ENCODE peak calls at places on chromosomes 2 and 18, in four cellular contexts. D, F, E and C are unnamed samples.

GRCh38 chr2:95077521-95077807 is 44.1 kb downstream of the MRPS5 start:
- DNase-seq in D (no peak), F (no peak), E (no peak), C (no peak)

GRCh38 chr2:84319566-84319965 is 139.5 kb downstream of the SUCLG1 start:
- DNase-seq in D (no peak), F (no peak), E (no peak), C (no peak)

GRCh38 chr2:146994246-146994645 is 850.6 kb upstream of the ACVR2A start:
- DNase-seq in D (no peak), F (no peak), E (no peak), C (no peak)

GRCh38 chr2:161570424-161571050 is 53.7 kb upstream of the SLC4A10 start:
- DNase-seq in D (no peak), F (peak), E (no peak), C (no peak)

GRCh38 chr18:6747646-6748045 is 18.1 kb downstream of the ARHGAP28 start:
- DNase-seq in D (no peak), F (peak), E (peak), C (peak)

GRCh38 chr2:60105868-60106267 is 447.6 kb downstream of the BCL11A start:
- DNase-seq in D (no peak), F (no peak), E (no peak), C (no peak)

GRCh38 chr2:134774786-134775641 is 56.2 kb upstream of the TMEM163 start:
- DNase-seq in D (no peak), F (no peak), E (no peak), C (no peak)

GRCh38 chr2:241073166-241074064 is 28.7 kb downstream of the MTERF4 start:
- DNase-seq in D (no peak), F (no peak), E (no peak), C (no peak)

GRCh38 chr18:23990474-23991410 is 23.8 kb upstream of the TTC39C start:
- DNase-seq in D (no peak), F (no peak), E (no peak), C (peak)

GRCh38 chr2:190533968-190534309 is 583 bp downstream of the NEMP2 start:
- DNase-seq in D (no peak), F (peak), E (peak), C (no peak)

DNA sequence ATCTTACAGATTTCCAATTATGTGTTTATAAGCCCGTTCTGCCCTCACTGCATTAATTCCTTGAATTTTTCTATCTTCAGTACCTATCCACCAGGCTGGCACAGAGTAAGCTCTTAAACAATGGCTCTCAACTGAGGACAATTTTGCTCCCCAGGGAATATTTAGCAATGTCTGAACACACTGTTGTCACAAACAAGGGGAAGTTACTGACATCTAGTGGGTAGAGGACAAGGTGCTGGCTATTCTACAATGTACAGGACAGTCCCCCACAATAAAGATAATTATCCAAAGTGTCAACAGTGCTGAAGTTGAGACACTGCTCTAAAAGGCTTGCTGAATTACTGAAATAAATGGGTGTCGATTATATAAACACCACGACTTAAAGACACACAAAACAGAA is 5.0 kb downstream of the NDUFS1 start:
- DNase-seq in D (no peak), F (no peak), E (no peak), C (no peak)
- TF ChIP-seq CTCF in D (no peak), F (peak), E (no peak), C (peak)

GRCh38 chr18:22001912-22002487 is 167.4 kb upstream of the GATA6 start:
- DNase-seq in D (no peak), F (no peak), E (no peak), C (no peak)

GRCh38 chr18:21996261-21996892 is 173.0 kb upstream of the GATA6 start:
- DNase-seq in D (no peak), F (no peak), E (peak), C (no peak)

GRCh38 chr18:21997207-21998143 is 171.9 kb upstream of the GATA6 start:
- DNase-seq in D (no peak), F (peak), E (peak), C (peak)

GRCh38 chr18:21998531-21998930 is 170.9 kb upstream of the GATA6 start:
- DNase-seq in D (no peak), F (no peak), E (no peak), C (no peak)
- H3K4me3 ChIP-seq in D (no peak), F (no peak), E (no peak), C (no peak)

GRCh38 chr2:70923378-70924015 is 12.2 kb upstream of the ATP6V1B1 start:
- DNase-seq in D (no peak), F (peak), E (peak), C (no peak)
- TF ChIP-seq CTCF in D (no peak), F (peak), E (no peak), C (peak)

GRCh38 chr2:127024769-127025356 is 82.1 kb downstream of the BIN1 start:
- DNase-seq in D (no peak), F (peak), E (no peak), C (peak)
- H3K4me3 ChIP-seq in D (peak), F (peak), E (peak), C (peak)

DNA sequence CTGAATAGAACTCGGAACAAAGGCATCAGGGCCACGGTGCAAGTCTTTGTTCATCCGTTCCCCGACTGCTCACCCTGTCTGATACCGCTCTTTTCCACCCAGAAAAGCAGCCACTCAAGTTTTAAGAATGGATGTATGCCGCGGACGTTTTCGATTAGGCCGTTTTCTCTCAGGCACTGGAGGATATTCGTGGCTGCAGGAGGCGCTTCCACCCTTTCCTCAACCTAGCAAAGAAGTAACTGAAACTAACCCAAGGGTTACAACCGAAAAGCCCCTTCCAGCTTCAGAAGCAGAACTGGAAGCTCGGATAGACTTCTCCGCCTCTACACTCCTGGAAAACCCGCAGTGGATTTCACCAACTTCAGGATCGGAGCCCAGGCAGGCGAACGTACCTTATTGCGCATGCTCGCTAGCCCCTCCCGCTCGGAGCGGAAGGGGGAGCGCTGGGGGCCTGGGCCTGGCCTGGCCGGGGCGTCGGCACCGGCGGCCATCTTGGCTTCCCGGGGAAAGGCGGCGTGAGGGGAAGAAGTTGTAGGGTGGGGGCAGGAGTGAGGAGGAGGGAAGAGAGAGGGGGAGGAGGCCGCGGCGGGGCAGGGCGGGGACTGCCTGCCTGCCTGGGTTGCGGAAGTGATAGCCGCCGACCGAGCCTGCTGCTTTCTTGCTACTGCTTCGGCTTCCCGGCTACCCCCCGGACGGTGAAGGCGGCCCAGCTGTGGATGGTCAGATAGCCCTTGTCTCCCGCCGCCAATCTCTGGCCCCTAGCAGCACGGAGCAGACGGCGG is at the start of gene ACTR3:
- DNase-seq in D (peak), F (peak), E (peak), C (peak)
- TF ChIP-seq CTCF in D (no peak), F (peak), E (no peak), C (no peak)

DNA sequence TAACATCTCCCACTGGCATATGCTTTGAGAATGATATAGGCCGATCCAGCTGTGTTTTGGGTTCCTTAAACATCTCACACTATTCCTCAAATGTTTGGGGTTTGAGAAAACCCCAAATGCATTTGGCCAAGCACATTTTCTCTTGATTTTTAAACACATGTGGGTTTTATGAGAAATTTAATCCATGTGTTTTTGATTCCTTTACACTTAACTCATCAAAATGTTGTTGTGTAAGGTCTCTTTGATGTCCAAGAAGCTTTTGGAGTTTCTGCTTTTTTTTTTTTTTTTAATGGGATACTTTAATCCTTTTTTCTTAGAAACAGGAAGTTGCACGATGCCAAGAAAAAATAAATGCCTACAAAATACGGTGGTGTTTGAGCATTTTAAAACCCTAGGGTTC is 339.8 kb upstream of the TCF4 start:
- DNase-seq in D (no peak), F (peak), E (no peak), C (peak)
- H3K4me3 ChIP-seq in D (no peak), F (no peak), E (no peak), C (no peak)

GRCh38 chr2:169983506-169983905 is 156.3 kb downstream of the UBR3 start:
- DNase-seq in D (no peak), F (peak), E (no peak), C (no peak)
- TF ChIP-seq CTCF in D (no peak), F (peak), E (no peak), C (peak)

DNA sequence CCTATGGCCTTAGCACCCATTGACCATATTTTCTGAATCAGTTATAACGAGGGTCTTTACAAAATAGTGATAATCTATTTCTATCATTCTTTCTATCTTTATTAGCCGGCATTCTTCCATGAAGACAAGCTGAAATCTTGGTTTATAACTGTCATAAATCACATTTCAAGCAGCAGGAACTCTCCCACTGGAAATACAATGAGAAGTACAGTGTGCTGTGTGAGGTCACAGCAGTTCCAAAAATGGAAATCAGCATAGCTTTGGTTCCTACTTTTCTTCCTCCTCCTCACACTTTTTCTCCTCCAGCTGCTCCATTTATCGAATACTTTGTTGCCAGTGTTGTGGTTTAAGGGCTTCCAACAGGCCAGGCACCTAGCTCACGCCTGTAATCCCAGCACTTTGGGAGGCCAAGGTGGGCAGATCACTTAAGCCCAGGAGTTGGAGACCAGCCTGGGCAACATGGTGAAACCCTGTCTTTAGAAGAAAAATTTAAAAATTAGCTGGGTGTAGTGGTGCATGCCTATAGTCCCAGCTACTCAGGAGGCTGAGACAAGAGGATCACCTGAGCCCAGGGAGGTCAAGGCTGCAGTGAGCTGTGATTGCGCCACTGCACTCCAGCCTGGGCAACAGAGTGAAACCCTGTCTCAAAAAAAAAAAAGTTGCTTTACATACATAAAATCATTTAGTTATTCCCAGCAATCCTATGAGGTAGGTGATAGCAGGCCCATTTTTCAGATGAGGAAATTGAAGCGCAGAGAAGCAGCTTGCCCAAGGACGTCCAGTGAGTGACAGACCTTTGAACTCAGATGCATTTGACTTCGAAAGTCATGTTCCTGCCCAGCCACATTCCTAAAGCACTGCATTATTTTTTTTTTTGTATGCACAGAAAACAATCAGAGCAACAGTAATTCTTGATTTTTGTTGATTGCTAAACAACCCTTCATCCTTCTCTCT is 34.0 kb upstream of the GPR55 start:
- DNase-seq in D (no peak), F (no peak), E (no peak), C (no peak)
- H3K4me3 ChIP-seq in D (no peak), F (no peak), E (no peak), C (no peak)